ENCODE peak calls at places on chromosomes 6 and 20, in four cellular contexts. K, T, I and B are unnamed samples.

GRCh38 chr6:143695106-143696059 is 17.6 kb downstream of the PHACTR2 start:
- DNase-seq in K (no peak), T (no peak), I (no peak), B (no peak)

GRCh38 chr6:124963416-124964083 is 1.3 kb downstream of the RNF217 start:
- DNase-seq in I (no peak), T (no peak), K (no peak), B (no peak)

GRCh38 chr6:16722616-16723015 is 38.6 kb downstream of the ATXN1 start:
- DNase-seq in K (no peak), I (no peak), T (no peak), B (no peak)

GRCh38 chr6:119112856-119113530 is 34.5 kb upstream of the FAM184A start:
- DNase-seq in I (no peak), T (no peak), K (no peak), B (no peak)

GRCh38 chr20:44646641-44647274 is 4.7 kb downstream of the ADA start:
- DNase-seq in I (no peak), T (no peak), K (no peak), B (no peak)

GRCh38 chr6:169162968-169163903 is 90.4 kb downstream of the THBS2 start:
- DNase-seq in T (no peak), I (peak; percentile 7), K (peak; percentile 74), B (peak; percentile 48)

GRCh38 chr20:17967595-17968365 is 814 bp downstream of the SNX5 start:
- DNase-seq in K (no peak), I (no peak), T (no peak), B (peak; percentile 22)

GRCh38 chr6:148251891-148252290 is 90.7 kb upstream of the SASH1 start:
- DNase-seq in I (no peak), T (no peak), K (no peak), B (no peak)

GRCh38 chr6:2196079-2196679 is 49.2 kb downstream of the GMDS start:
- DNase-seq in T (peak; percentile 53), I (peak; percentile 40), K (peak; percentile 19), B (peak; percentile 48)

GRCh38 chr20:40029589-40029988 is 659.4 kb downstream of the MAFB start:
- DNase-seq in I (no peak), K (no peak), T (no peak), B (no peak)

GRCh38 chr20:11607047-11607446 is 310.6 kb upstream of the BTBD3 start:
- DNase-seq in T (no peak), I (no peak), K (no peak), B (no peak)

GRCh38 chr6:81144346-81144745 is 608.1 kb downstream of the TENT5A start:
- DNase-seq in I (no peak), T (no peak), K (no peak), B (no peak)

GRCh38 chr6:132490024-132490423 is 22.9 kb downstream of the STX7 start:
- DNase-seq in I (no peak), T (no peak), K (no peak), B (no peak)

GRCh38 chr6:63844287-63844686 is 208.7 kb downstream of the PHF3 start:
- DNase-seq in K (no peak), T (no peak), I (no peak), B (no peak)

GRCh38 chr6:157488058-157488457 is 107.1 kb downstream of the ZDHHC14 start:
- DNase-seq in K (no peak), I (no peak), T (no peak), B (no peak)

GRCh38 chr6:37303891-37304503 is 46.1 kb upstream of the TMEM217 start:
- DNase-seq in I (peak; percentile 36), K (peak; percentile 10), T (peak; percentile 57), B (no peak)

GRCh38 chr6:95325858-95326257 is 251.5 kb upstream of the MANEA start:
- DNase-seq in I (no peak), K (no peak), T (no peak), B (no peak)

GRCh38 chr20:51800132-51800721 is 2.1 kb downstream of the SALL4 start:
- DNase-seq in T (peak; percentile 79), I (peak; percentile 48), K (peak; percentile 35), B (peak; percentile 24)

DNA sequence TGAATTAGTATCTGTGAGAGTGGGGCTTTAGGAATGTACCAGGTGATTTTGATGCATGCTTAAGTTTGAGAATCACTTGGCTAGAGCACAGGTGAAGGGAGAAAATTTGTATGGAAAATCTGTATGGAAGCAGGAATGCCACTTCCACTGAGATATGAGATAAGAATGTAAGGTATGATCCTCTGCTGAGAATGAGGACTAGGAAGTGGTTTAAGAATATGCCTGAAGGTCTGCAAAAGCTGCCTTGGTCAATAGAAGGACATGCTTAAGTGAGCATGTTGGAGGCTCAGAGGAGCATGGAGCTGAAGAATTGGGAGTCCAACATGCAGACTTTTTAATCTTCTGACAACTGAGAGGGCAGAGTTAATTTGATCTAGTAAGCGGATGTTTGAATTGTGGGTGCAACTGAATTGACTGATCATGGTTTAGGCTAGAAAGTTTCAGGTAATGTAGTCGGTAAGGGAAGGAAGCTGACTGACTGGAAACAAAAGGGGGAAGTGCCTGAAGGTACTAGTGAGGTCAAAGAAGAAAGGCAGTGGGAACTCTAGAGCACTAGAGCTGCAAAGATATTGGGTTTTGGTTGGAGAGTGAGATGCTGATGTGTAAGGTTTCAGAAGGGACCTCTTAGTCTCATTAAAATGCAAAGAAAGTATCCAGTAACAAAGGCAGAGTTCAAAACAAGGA is 28.6 kb upstream of the NOTCH4 start:
- DNase-seq in K (no peak), I (no peak), T (no peak), B (no peak)
- TF ChIP-seq TCF7L2 in K (no peak), I (no peak), T (no peak), B (no peak)

DNA sequence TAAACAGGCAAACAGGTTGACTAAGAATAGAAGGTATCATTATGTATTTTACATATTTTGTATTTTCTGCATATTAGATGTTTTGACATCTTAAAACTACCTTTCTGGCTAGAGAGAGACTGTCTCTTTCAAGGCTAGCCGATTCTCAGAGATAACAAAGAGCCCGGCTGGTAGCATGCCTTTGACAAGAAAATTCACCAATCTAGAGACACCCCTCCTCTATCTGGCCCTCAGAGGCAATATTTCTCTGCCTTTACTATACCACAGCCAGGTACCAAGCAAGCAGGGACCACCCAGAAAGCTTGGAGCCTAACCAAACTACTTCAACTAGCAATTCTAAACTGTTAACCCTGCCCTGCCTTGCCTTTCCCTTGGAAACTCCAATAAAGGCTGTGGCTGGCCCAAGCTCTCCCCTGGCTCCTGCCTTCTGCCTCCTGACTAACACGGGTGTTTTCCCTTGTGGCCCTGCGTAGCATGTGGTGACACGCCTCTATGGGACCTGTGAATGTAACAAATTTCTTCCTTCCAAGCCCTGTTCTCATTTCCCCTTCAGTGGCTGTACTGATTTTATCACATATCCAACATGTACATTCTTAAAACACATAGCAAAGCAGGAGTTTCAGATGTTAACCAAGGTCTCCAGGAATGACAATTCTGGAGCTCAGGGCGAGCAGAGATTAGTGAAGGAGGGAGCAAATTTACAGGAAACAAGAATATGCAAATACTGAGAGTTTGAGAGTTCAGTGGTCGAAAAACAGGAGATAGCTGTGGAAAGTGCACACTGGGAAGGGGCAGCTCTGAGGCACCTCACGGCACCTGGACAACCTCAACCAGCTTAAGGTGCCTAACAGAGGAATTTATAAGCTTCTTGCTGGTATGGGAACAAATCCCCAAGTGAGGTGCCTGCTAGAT is 120.8 kb downstream of the BACH2 start:
- DNase-seq in T (no peak), K (no peak), I (no peak), B (no peak)
- TF ChIP-seq POLR2AphosphoS5 in T (no peak), K (no peak), I (no peak), B (no peak)

GRCh38 chr6:27836080-27836782 is 76.0 kb downstream of the OR2B2 start:
- DNase-seq in T (no peak), I (no peak), K (no peak), B (no peak)

GRCh38 chr6:27839303-27840081 is 72.7 kb downstream of the OR2B2 start:
- DNase-seq in T (no peak), K (no peak), I (peak; percentile 59), B (peak; percentile 46)

GRCh38 chr6:27837636-27838512 is 74.3 kb downstream of the OR2B2 start:
- DNase-seq in I (peak; percentile 100), K (peak; percentile 100), T (peak; percentile 85), B (peak; percentile 100)

GRCh38 chr6:27834879-27835549 is 77.2 kb downstream of the OR2B2 start:
- DNase-seq in T (peak; percentile 40), I (no peak), K (no peak), B (no peak)

DNA sequence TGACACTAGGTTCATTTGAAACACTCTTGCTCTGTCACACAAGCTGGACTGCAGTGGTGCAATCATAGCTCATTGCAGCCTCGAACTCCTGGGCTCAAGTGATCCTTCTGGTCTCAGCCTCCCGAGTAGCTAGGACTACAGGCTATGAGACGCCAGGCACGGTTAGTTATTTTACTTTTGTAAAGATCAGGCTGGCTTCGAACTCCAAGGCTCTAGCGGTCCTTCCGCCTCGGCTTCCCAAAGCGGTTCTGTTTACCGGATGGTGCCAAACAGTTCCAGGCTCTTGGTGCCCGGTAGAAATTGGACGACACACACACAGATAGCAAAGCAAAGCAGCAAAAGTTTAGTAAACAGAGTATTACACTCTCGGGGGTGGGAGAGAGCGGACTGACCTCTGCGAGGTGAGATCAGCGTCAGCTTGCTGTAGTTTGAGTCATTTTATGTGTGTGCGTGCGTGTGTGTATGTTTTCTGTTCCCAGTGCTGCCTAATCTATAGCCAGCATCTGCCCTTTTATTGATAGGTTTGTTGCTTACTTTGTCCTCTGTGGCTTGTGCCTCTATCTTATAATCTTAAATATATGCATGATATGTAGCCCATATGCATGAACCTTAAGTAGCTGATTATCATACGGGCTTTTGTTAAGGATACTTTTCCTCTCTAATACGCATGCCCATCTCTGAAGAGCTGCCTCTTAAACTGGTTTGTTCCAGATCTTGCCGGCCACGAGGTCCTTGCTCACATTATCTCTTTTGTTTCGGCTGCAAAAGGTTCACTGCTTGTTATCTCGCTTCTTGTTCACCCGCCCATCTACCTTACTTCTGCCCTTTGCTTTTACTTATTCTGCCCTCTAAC is 75.2 kb downstream of the OR2B2 start:
- DNase-seq in I (peak; percentile 86), K (peak; percentile 76), T (peak; percentile 51), B (peak; percentile 85)
- TF ChIP-seq TCF7L2 in I (no peak), K (no peak), T (no peak), B (no peak)

GRCh38 chr20:43514062-43514971 is 6.8 kb downstream of the L3MBTL1 start:
- DNase-seq in T (peak; percentile 94), K (peak; percentile 96), I (peak; percentile 100), B (peak; percentile 95)
- TF ChIP-seq POLR2AphosphoS5 in T (no peak), K (peak; percentile 36), I (peak; percentile 74), B (no peak)

GRCh38 chr6:105986998-105987397 is 99.1 kb upstream of the PRDM1 start:
- DNase-seq in I (no peak), T (no peak), K (no peak), B (no peak)
- TF ChIP-seq TCF7L2 in I (no peak), T (no peak), K (no peak), B (no peak)

GRCh38 chr6:134458857-134459657 is 141.1 kb upstream of the SGK1 start:
- DNase-seq in K (no peak), I (no peak), T (no peak), B (no peak)
- TF ChIP-seq POLR2AphosphoS5 in K (no peak), I (no peak), T (no peak), B (no peak)

GRCh38 chr6:40753939-40754448 is 166.8 kb upstream of the LRFN2 start:
- DNase-seq in T (no peak), K (no peak), I (no peak), B (no peak)

GRCh38 chr6:40753048-40753447 is 165.9 kb upstream of the LRFN2 start:
- DNase-seq in I (no peak), K (no peak), T (no peak), B (no peak)

GRCh38 chr6:40755046-40755681 is 168.0 kb upstream of the LRFN2 start:
- DNase-seq in T (no peak), I (no peak), K (no peak), B (no peak)

GRCh38 chr6:40754481-40755045 is 167.4 kb upstream of the LRFN2 start:
- DNase-seq in I (no peak), T (no peak), K (no peak), B (no peak)

GRCh38 chr6:40755749-40756452 is 168.7 kb upstream of the LRFN2 start:
- DNase-seq in I (no peak), K (no peak), T (no peak), B (no peak)
- TF ChIP-seq TCF7L2 in I (no peak), K (no peak), T (no peak), B (no peak)